ENCODE peak calls at places on chromosomes 13 and 19, in nine cellular contexts. B, J, T, Q, M, D, V, Y and W are unnamed samples.

GRCh38 chr19:27744926-27745844 is 1467.8 kb downstream of the UQCRFS1 start:
- DNase-seq in B (peak), J (peak), T (no peak), Q (no peak), M (no peak), D (no peak), V (no peak), Y (no peak), W (no peak)

GRCh38 chr19:39021063-39021462 is 11.3 kb downstream of the FBXO27 start:
- DNase-seq in B (no peak), J (no peak), T (no peak), Q (no peak), M (no peak), D (no peak), V (no peak), Y (no peak), W (no peak)

GRCh38 chr13:50389726-50390125 is 374.5 kb downstream of the KCNRG start:
- DNase-seq in B (no peak), J (no peak), T (no peak), Q (no peak), M (no peak), D (no peak), V (no peak), Y (no peak), W (no peak)

GRCh38 chr19:39390460-39390758 is 497 bp downstream of the PAF1 start:
- DNase-seq in B (peak), J (peak), T (no peak), Q (no peak), M (no peak), D (no peak), V (no peak), Y (peak), W (no peak)

GRCh38 chr19:1882089-1882785 is 3.1 kb downstream of the ABHD17A start:
- DNase-seq in B (no peak), J (no peak), T (no peak), Q (no peak), M (no peak), D (peak), V (no peak), Y (no peak), W (no peak)

GRCh38 chr19:51798127-51798526 is 3.2 kb downstream of the FPR3 start:
- DNase-seq in B (no peak), J (no peak), T (no peak), Q (no peak), M (no peak), D (no peak), V (no peak), Y (no peak), W (no peak)

GRCh38 chr13:49240017-49240416 is 7.7 kb upstream of the CDADC1 start:
- DNase-seq in B (no peak), J (no peak), T (no peak), Q (no peak), M (peak), D (no peak), V (no peak), Y (no peak), W (no peak)

GRCh38 chr19:29404015-29404414 is 121.8 kb upstream of the VSTM2B start:
- DNase-seq in B (no peak), J (no peak), T (no peak), Q (no peak), M (no peak), D (no peak), V (no peak), Y (no peak), W (no peak)

GRCh38 chr19:44635581-44636438 is 7.9 kb upstream of the PVR start:
- DNase-seq in B (no peak), J (no peak), T (no peak), Q (no peak), M (peak), D (no peak), V (no peak), Y (peak), W (no peak)

GRCh38 chr19:13983213-13983889 is 22.8 kb downstream of the RFX1 start:
- DNase-seq in B (no peak), J (no peak), T (no peak), Q (no peak), M (no peak), D (no peak), V (no peak), Y (no peak), W (no peak)

GRCh38 chr13:94162289-94162688 is 317.2 kb downstream of the DCT start:
- DNase-seq in B (peak), J (no peak), T (no peak), Q (no peak), M (no peak), D (no peak), V (no peak), Y (no peak), W (no peak)

GRCh38 chr19:12833747-12834417 is 497 bp downstream of the RTBDN start:
- DNase-seq in B (no peak), J (no peak), T (no peak), Q (peak), M (no peak), D (peak), V (no peak), Y (no peak), W (no peak)

GRCh38 chr13:95948646-95949045 is 104.6 kb downstream of the UGGT2 start:
- DNase-seq in B (no peak), J (no peak), T (no peak), Q (no peak), M (peak), D (no peak), V (no peak), Y (no peak), W (no peak)

GRCh38 chr19:4800591-4801081 is 9.1 kb downstream of the FEM1A start:
- DNase-seq in B (peak), J (peak), T (no peak), Q (no peak), M (no peak), D (no peak), V (no peak), Y (peak), W (no peak)

GRCh38 chr13:99859178-99860177 is 112.1 kb downstream of the ZIC5 start:
- DNase-seq in B (no peak), J (no peak), T (no peak), Q (no peak), M (no peak), D (peak), V (no peak), Y (no peak), W (no peak)

GRCh38 chr13:95677564-95678386 is 836 bp downstream of the DNAJC3 start:
- DNase-seq in B (peak), J (peak), T (no peak), Q (no peak), M (peak), D (no peak), V (no peak), Y (no peak), W (no peak)

GRCh38 chr19:4523306-4524110 is 5.2 kb upstream of the PLIN4 start:
- DNase-seq in B (peak), J (peak), T (no peak), Q (peak), M (peak), D (no peak), V (no peak), Y (no peak), W (no peak)

GRCh38 chr13:52809310-52809769 is 39.1 kb downstream of the PCDH8 start:
- DNase-seq in B (peak), J (no peak), T (no peak), Q (peak), M (peak), D (no peak), V (peak), Y (peak), W (no peak)

GRCh38 chr13:109684836-109685602 is 101.4 kb downstream of the IRS2 start:
- DNase-seq in B (no peak), J (no peak), T (no peak), Q (no peak), M (peak), D (no peak), V (no peak), Y (peak), W (peak)

DNA sequence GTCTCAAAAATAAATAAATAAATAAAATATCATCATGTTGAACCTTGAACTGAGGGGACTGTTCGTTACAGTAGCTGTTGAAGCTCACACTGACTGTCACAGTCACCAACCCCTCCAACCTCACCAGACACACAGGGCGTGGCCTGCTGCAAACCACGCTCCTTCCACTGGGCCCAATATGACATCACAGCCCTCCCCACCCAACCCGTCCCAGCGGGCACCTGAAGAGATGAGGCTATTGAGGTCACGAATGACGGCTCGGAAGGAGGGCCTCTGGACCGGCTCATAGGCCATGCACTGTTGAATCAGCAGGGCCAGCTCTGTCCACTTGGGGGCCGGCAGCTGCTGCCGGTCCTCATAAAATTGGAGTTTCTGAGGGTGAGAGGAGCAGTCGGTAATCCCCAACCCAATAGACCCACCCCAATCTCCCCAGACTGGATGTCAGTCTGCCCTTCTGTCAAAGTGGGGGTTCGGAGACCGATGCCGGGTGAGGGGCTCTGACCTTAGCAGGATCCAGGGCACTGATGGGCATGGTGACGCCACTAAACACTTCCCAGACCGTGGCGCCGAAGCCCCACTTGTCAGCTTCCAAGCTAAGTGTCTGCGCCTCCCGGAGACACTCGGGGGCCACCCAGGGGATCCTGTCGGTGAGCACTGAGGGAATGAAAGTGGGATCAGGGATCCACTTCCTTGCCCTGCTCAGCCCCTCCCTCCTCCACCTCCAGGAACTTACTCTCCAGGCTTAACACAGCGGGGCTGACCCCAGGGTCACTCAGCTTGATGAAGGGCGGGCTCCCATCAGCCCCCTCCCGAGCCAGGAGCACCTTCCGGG is 13.2 kb downstream of the JAK3 start:
- DNase-seq in B (no peak), J (no peak), T (no peak), Q (no peak), M (no peak), D (no peak), V (no peak), Y (no peak), W (no peak)
- TF ChIP-seq CTCF in B (no peak), J (no peak), T (no peak), Q (no peak), M (peak), D (no peak), V (peak), Y (no peak), W (no peak)

DNA sequence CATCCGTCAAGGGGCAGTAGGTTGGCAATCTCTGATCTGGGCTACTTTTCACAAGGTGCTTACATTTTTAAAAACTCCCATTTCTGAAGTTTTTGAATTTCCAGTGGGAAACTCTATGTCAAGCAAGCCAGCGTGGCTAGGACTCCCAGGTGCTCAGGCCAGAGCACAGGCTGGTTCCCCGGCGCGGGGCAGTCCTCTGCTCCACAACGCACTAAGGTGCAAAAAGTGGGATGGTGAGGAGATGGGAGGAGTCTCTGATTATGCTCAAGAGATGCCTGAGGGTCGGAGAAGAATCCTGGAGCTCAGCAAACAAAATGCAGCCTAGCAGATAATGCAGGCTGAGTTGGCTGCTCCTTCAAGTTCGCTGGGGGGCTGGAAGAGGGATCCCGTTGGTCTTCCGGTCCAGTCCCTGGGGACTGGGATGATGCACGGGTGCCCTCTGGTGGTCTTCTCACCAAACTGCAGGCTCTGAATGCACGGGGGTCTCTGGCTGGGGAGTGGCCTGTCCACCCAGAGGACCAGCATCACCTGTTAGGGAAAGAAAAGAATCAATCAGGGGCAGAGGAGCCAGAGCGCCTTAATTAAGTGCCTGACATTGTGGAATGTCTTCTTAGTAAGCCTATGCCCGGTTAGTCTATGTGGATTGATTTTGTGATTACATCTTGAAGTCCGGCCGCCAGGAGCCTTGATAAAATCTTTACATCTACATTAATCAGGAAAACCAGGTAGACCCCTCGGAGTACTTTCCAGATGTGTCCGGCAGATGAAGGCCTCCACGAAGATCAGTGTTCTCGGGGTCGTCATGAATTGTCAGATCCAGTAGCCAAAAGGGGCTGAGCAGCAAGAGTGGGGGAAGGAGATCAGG is 244.4 kb upstream of the MAB21L1 start:
- DNase-seq in B (peak), J (no peak), T (no peak), Q (peak), M (peak), D (peak), V (no peak), Y (no peak), W (no peak)
- H3K4me3 ChIP-seq in B (no peak), J (no peak), T (peak), Q (peak), M (peak), D (no peak), V (peak), Y (no peak), W (peak)

GRCh38 chr19:40543029-40543597 is 33.6 kb upstream of the SHKBP1 start:
- DNase-seq in B (no peak), J (no peak), T (no peak), Q (no peak), M (no peak), D (no peak), V (no peak), Y (no peak), W (no peak)

GRCh38 chr19:40539070-40539469 is 37.6 kb upstream of the SHKBP1 start:
- DNase-seq in B (no peak), J (no peak), T (no peak), Q (no peak), M (no peak), D (no peak), V (no peak), Y (peak), W (no peak)

DNA sequence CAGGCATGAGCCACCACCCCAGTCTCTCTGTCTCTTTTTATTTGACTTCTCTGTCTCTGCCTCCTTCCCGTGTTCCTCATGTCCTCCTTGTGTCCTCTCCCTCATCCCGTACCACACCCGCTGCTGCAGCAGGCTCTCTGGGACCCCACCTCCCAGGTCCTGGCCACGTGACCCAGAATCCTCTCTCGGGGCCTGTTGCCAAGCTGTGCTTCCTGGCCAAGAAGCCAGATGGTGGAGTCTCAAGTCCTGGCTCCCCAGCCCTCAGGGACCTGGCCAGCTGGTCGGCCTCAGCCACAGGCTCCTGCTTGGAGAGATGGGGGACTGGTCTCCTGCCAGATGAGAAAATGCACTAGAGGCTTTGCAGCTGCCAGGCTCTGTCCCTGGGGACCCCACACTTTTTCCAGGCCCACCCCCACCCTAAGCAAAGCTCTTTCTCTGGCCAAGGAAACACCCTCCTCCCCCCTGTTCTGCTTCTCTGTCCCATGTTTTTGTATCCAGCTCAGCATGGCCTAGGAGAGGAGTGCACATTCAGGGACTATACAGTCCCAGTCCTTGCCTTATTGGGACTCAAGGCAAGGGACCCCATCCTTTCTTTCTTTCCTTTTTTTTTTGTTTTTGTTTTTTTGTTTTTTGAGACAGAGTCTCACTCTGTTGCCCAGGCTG is 34.3 kb upstream of the SHKBP1 start:
- DNase-seq in B (peak), J (no peak), T (no peak), Q (peak), M (peak), D (no peak), V (no peak), Y (no peak), W (no peak)
- TF ChIP-seq CTCF in B (no peak), J (no peak), T (no peak), Q (no peak), M (no peak), D (no peak), V (no peak), Y (no peak), W (no peak)

GRCh38 chr19:45879055-45879454 is 6.9 kb downstream of the IRF2BP1 start:
- DNase-seq in B (no peak), J (no peak), T (no peak), Q (peak), M (no peak), D (no peak), V (no peak), Y (no peak), W (no peak)

GRCh38 chr19:45876161-45876410 is 9.9 kb downstream of the IRF2BP1 start:
- DNase-seq in B (no peak), J (no peak), T (no peak), Q (no peak), M (no peak), D (no peak), V (no peak), Y (no peak), W (no peak)

GRCh38 chr19:45874620-45874966 is 10.5 kb downstream of the FOXA3 start:
- DNase-seq in B (no peak), J (no peak), T (no peak), Q (no peak), M (no peak), D (no peak), V (no peak), Y (no peak), W (no peak)

GRCh38 chr19:45878043-45878794 is 7.7 kb downstream of the IRF2BP1 start:
- DNase-seq in B (peak), J (no peak), T (no peak), Q (no peak), M (no peak), D (no peak), V (no peak), Y (peak), W (no peak)

DNA sequence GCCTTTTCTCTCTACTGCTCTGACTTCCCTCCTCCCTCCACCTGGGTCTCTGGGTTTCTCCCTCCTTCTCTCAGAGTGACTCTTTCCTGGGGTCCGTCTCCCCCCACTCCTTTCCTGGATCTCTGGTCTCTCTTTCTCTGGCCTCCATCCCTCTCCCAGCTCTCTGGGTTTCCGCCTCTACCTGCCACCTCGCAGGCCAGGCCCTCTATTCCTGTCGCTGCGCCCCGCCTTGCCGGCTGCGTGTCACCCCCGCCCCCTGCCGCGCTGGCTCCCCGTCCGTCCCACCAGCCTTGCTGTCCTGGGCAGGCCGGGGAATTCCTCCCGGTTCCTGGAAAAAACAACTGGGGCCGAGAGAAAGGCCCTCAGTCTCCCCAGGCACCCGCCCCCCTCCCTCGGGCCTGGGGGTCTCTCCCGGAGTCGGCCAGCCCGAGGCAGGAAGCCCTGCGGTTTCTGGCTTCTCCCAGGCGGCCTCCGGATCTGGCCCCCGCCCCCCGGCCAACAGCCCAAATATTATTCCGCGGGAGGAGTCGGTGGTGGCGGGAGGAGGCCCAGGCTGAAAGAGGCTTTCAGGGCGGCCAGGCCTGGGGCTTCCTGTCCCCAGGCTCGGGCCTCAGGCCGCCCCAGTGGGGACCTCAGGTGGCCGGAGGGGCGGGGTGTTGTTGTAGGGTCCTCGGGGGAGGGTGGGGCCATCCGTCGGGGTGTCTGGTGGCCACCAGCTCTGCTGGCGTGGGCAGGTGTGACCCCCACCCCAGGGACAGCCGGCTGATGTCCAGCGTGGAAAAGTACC is 9.3 kb downstream of the IRF2BP1 start:
- DNase-seq in B (no peak), J (no peak), T (no peak), Q (peak), M (peak), D (no peak), V (no peak), Y (no peak), W (no peak)
- H3K4me3 ChIP-seq in B (peak), J (no peak), T (no peak), Q (no peak), M (no peak), D (no peak), V (no peak), Y (no peak), W (no peak)

GRCh38 chr13:102555914-102556553 is 40.8 kb upstream of the TPP2 start:
- DNase-seq in B (no peak), J (no peak), T (no peak), Q (peak), M (peak), D (no peak), V (no peak), Y (no peak), W (peak)
- TF ChIP-seq CTCF in B (no peak), J (no peak), T (peak), Q (peak), M (peak), D (peak), V (peak), Y (peak), W (peak)

DNA sequence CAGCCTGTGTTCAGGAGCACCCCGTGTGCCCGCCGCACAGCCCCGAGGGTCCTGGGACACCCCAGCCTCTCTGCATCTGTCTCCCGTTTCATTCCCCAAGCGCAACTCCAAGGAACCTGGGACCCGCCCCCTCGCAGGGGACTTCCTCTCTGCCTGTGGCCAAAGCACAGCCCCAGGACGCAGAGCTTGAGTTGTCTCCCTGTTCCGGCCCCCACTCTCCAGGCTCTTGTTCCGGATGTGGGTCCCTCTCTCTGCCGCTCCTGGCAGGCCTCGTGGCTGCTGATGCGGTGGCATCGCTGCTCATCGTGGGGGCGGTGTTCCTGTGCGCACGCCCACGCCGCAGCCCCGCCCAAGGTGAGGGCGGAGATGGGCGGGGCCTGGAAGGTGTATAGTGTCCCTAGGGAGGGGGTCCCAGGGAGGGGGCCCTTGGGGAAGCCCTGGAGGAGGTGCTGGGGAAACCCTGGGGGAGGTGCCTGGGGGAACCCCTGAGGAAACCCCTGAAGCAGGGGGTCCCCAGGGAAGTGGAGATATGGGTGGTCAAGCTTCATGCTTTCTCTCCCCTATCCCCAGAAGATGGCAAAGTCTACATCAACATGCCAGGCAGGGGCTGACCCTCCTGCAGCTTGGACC is 1.3 kb downstream of the HCST start:
- DNase-seq in B (peak), J (peak), T (peak), Q (peak), M (peak), D (peak), V (no peak), Y (peak), W (no peak)
- H3K4me3 ChIP-seq in B (no peak), J (no peak), T (peak), Q (peak), M (peak), D (peak), V (peak), Y (peak), W (peak)

GRCh38 chr13:63048648-63049047 is 1633.0 kb upstream of the PCDH20 start:
- DNase-seq in B (no peak), J (no peak), T (no peak), Q (no peak), M (no peak), D (no peak), V (no peak), Y (no peak), W (no peak)
- TF ChIP-seq CTCF in B (no peak), J (no peak), T (no peak), Q (peak), M (peak), D (no peak), V (no peak), Y (no peak), W (peak)